ENCODE peak calls at places on chromosomes 1 and 21, in four cellular contexts. One of them, this sample, is unnamed.

GRCh38 chr1:169509354-169509753 is 23.6 kb upstream of the SLC19A2 start:
- DNase-seq in kidney epithelial cell: no peak
- DNase-seq in GM12864: no peak
- DNase-seq in psoas muscle: no peak
- DNase-seq in this sample: no peak

GRCh38 chr1:57736940-57737339 is 313.1 kb upstream of the DAB1 start:
- DNase-seq in kidney epithelial cell: no peak
- DNase-seq in GM12864: no peak
- DNase-seq in psoas muscle: no peak
- DNase-seq in this sample: no peak

GRCh38 chr1:43492816-43493215 is 37.9 kb upstream of the PTPRF start:
- DNase-seq in psoas muscle: no peak
- DNase-seq in GM12864: no peak
- DNase-seq in kidney epithelial cell: no peak
- DNase-seq in this sample: no peak

GRCh38 chr1:211591980-211592493 is 13.1 kb upstream of the SLC30A1 start:
- DNase-seq in GM12864: no peak
- DNase-seq in kidney epithelial cell: peak
- DNase-seq in psoas muscle: no peak
- DNase-seq in this sample: no peak

GRCh38 chr1:3105167-3105863 is 36.3 kb downstream of the PRDM16 start:
- DNase-seq in kidney epithelial cell: no peak
- DNase-seq in psoas muscle: no peak
- DNase-seq in GM12864: no peak
- DNase-seq in this sample: no peak

GRCh38 chr1:152107984-152108898 is 7.0 kb downstream of the TCHH start:
- DNase-seq in psoas muscle: peak
- DNase-seq in kidney epithelial cell: no peak
- DNase-seq in GM12864: no peak
- DNase-seq in this sample: peak

GRCh38 chr1:162373072-162373427 is 3.6 kb downstream of the SPATA46 start:
- DNase-seq in kidney epithelial cell: no peak
- DNase-seq in GM12864: no peak
- DNase-seq in psoas muscle: no peak
- DNase-seq in this sample: peak

GRCh38 chr1:153532161-153532560 is 3.6 kb downstream of the S100A6 start:
- DNase-seq in GM12864: no peak
- DNase-seq in kidney epithelial cell: no peak
- DNase-seq in psoas muscle: no peak
- DNase-seq in this sample: no peak

GRCh38 chr1:21946836-21947587 is 9.9 kb upstream of the HSPG2 start:
- DNase-seq in kidney epithelial cell: no peak
- DNase-seq in GM12864: no peak
- DNase-seq in psoas muscle: no peak
- DNase-seq in this sample: peak

GRCh38 chr1:202323731-202324130 is 18.0 kb downstream of the UBE2T start:
- DNase-seq in psoas muscle: no peak
- DNase-seq in kidney epithelial cell: no peak
- DNase-seq in GM12864: no peak
- DNase-seq in this sample: no peak

GRCh38 chr1:181044449-181044966 is 10.7 kb downstream of the MR1 start:
- DNase-seq in psoas muscle: peak
- DNase-seq in kidney epithelial cell: no peak
- DNase-seq in GM12864: no peak
- DNase-seq in this sample: peak

DNA sequence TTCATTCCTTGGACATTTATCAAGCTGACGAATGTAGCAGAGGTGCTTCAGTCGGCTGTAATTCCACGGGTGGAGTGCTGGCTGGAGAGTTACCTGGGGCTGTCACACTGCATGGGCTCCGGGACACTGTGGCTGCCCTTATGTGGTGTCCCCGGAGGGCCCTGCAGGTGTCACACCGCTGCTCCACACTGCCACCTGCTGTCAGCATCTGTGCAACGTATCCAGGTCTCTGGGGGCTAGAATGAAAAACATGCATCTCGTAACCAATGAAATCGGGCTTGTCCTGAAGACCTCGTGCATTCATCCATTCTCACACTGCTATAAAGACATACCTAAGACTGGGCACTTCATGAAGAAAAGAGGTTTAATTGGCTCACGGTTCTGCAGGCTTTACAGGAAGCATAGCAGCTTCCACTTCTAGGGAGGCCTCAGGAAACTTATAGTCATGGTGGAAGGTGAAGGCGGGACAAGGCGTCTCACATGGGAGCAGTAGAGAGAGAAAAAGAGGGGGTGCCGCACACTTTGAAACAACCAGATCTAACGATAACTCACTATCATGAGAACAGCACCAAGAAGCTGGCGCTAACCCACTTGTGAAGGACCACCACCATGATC is 46.7 kb upstream of the PCBP3 start:
- DNase-seq in psoas muscle: peak
- DNase-seq in GM12864: no peak
- DNase-seq in kidney epithelial cell: no peak
- DNase-seq in this sample: peak
- TF ChIP-seq CTCF in psoas muscle: peak
- TF ChIP-seq CTCF in GM12864: peak
- TF ChIP-seq CTCF in kidney epithelial cell: peak
- TF ChIP-seq CTCF in this sample: peak

GRCh38 chr1:197140123-197140522 is 6.3 kb downstream of the ASPM start:
- DNase-seq in GM12864: no peak
- DNase-seq in kidney epithelial cell: no peak
- DNase-seq in psoas muscle: no peak
- DNase-seq in this sample: no peak
- H3K4me3 ChIP-seq in GM12864: no peak
- H3K4me3 ChIP-seq in kidney epithelial cell: no peak
- H3K4me3 ChIP-seq in psoas muscle: no peak
- H3K4me3 ChIP-seq in this sample: no peak

GRCh38 chr1:67648582-67649326 is 36.2 kb upstream of the GADD45A start:
- DNase-seq in psoas muscle: no peak
- DNase-seq in GM12864: no peak
- DNase-seq in kidney epithelial cell: no peak
- DNase-seq in this sample: no peak
- TF ChIP-seq CTCF in psoas muscle: no peak
- TF ChIP-seq CTCF in GM12864: peak
- TF ChIP-seq CTCF in kidney epithelial cell: no peak
- TF ChIP-seq CTCF in this sample: no peak

DNA sequence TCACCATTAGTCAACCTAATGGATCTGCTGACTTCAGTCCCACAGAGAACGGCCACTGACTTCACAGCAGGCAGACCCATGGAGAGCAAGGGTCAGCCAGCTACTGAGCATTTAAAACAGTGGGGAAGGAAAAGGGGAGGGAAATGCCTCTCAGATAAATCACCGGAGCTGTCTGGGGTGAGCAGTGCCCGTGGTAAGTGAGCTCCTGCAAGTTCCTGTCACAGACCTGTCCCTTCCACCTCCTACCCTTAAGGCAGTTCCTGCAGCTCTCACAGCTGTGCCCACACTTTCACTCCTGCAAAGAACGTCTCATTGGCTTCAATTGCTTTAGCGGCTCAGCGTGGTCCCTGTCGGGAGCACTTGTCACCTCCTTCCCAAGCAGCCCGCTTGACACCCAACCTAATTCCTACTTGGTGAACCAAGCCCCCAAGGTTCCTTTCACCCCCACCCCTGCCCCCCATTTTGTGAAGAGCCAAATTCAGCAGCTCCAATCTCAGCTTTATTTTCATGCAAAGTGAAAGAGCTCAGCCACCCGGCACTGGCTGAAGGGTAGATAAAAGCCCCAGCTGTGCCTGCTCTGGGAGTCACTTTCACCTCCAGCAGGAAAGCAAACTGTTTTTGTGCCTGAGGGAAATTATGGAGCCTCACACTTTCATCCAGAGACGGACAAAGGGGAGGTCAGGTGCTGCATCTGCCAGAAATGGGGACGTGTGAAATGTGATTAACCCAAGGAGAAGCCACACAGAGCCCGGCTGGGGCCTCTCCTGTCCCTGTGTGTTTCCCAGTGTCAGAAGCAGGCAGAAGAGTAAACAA is 306.2 kb downstream of the TTLL7 start:
- DNase-seq in kidney epithelial cell: peak
- DNase-seq in psoas muscle: no peak
- DNase-seq in GM12864: no peak
- DNase-seq in this sample: peak
- H3K4me3 ChIP-seq in kidney epithelial cell: peak
- H3K4me3 ChIP-seq in psoas muscle: peak
- H3K4me3 ChIP-seq in GM12864: no peak
- H3K4me3 ChIP-seq in this sample: peak

GRCh38 chr1:230761443-230762167 is 14.4 kb downstream of the CAPN9 start:
- DNase-seq in psoas muscle: no peak
- DNase-seq in kidney epithelial cell: no peak
- DNase-seq in GM12864: no peak
- DNase-seq in this sample: no peak

GRCh38 chr1:230758705-230759354 is 11.6 kb downstream of the CAPN9 start:
- DNase-seq in GM12864: no peak
- DNase-seq in psoas muscle: no peak
- DNase-seq in kidney epithelial cell: no peak
- DNase-seq in this sample: no peak

GRCh38 chr1:230757856-230758704 is 10.9 kb downstream of the CAPN9 start:
- DNase-seq in kidney epithelial cell: no peak
- DNase-seq in GM12864: no peak
- DNase-seq in psoas muscle: no peak
- DNase-seq in this sample: no peak

GRCh38 chr1:230763927-230764591 is 16.9 kb downstream of the CAPN9 start:
- DNase-seq in GM12864: no peak
- DNase-seq in kidney epithelial cell: no peak
- DNase-seq in psoas muscle: no peak
- DNase-seq in this sample: no peak

GRCh38 chr1:230760360-230760827 is 13.2 kb downstream of the CAPN9 start:
- DNase-seq in kidney epithelial cell: no peak
- DNase-seq in psoas muscle: peak
- DNase-seq in GM12864: no peak
- DNase-seq in this sample: no peak
- TF ChIP-seq CTCF in kidney epithelial cell: no peak
- TF ChIP-seq CTCF in psoas muscle: no peak
- TF ChIP-seq CTCF in GM12864: no peak
- TF ChIP-seq CTCF in this sample: peak

DNA sequence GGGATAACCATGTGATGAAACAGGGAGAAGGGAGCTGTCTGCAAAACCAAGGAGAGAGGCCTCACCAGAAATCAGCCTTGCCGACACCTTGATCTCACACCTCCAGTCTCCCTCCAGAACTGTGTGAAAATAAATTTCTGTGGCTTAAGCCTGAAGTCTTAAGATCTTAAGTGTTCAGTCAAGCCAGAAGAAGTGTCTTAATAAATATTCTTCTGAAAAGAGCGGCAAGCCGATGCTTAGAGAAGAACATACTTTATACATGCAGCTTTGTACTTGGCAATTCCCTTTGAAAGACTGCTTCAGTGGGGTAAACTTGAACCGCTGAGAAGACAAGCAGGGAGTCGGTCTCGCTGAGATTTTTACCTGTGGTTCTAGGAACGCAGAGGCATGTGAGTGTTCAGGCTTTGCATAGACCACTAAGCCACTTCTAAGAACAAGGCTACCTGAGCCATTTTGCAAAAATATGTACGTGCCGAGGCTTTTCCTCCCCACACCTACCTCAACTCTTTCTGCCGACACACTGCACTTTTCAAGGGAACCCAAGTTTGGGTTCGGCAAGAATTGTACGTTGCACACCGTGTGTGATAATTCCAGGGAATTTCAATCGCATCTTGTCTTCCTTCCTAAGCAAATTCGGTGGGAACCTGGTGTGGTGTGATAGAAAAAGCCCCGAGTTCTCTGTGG is 3.4 kb downstream of the RUNX1 start:
- DNase-seq in psoas muscle: no peak
- DNase-seq in kidney epithelial cell: no peak
- DNase-seq in GM12864: no peak
- DNase-seq in this sample: no peak
- H3K4me3 ChIP-seq in psoas muscle: peak
- H3K4me3 ChIP-seq in kidney epithelial cell: no peak
- H3K4me3 ChIP-seq in GM12864: no peak
- H3K4me3 ChIP-seq in this sample: no peak

GRCh38 chr1:65025794-65026193 is 59.4 kb upstream of the JAK1 start:
- DNase-seq in GM12864: no peak
- DNase-seq in psoas muscle: no peak
- DNase-seq in kidney epithelial cell: no peak
- DNase-seq in this sample: no peak

GRCh38 chr1:65026235-65026634 is 59.9 kb upstream of the JAK1 start:
- DNase-seq in kidney epithelial cell: no peak
- DNase-seq in psoas muscle: no peak
- DNase-seq in GM12864: no peak
- DNase-seq in this sample: no peak

GRCh38 chr1:65021792-65022191 is 55.4 kb upstream of the JAK1 start:
- DNase-seq in GM12864: no peak
- DNase-seq in psoas muscle: no peak
- DNase-seq in kidney epithelial cell: no peak
- DNase-seq in this sample: no peak

GRCh38 chr1:65022264-65022663 is 55.9 kb upstream of the JAK1 start:
- DNase-seq in psoas muscle: no peak
- DNase-seq in kidney epithelial cell: no peak
- DNase-seq in GM12864: no peak
- DNase-seq in this sample: no peak

GRCh38 chr1:65020774-65021173 is 54.4 kb upstream of the JAK1 start:
- DNase-seq in GM12864: no peak
- DNase-seq in kidney epithelial cell: no peak
- DNase-seq in psoas muscle: no peak
- DNase-seq in this sample: no peak
- TF ChIP-seq CTCF in GM12864: peak
- TF ChIP-seq CTCF in kidney epithelial cell: peak
- TF ChIP-seq CTCF in psoas muscle: peak
- TF ChIP-seq CTCF in this sample: peak

DNA sequence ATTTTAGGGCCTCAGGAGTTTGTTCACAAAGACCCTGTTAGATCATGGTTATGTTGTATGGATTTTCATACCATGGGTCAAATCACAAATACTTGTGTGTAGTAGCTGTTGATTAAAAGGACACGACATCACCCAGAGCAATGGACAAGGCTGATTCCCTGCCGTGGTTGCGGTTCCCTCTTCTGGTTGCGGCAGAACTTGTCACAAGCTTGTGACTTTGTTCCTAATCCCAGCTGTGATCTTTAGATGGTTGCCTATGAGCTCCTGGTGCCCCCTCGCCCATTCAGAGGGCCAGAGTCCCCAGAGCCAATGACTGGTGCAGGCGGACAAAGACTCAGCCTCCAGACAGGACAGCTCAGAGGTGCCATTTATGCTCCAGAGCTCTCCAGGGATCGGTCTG is 11.8 kb upstream of the SDHB start:
- DNase-seq in GM12864: no peak
- DNase-seq in kidney epithelial cell: no peak
- DNase-seq in psoas muscle: no peak
- DNase-seq in this sample: no peak
- H3K4me3 ChIP-seq in GM12864: no peak
- H3K4me3 ChIP-seq in kidney epithelial cell: no peak
- H3K4me3 ChIP-seq in psoas muscle: no peak
- H3K4me3 ChIP-seq in this sample: no peak